ENCODE peak calls at places on chromosomes 12 and 14, in five cellular contexts. R, I, H, N and C are unnamed samples.

GRCh38 chr12:57182918-57183575 is 33.5 kb upstream of the NXPH4 start:
- DNase-seq in R (peak; percentile 27), I (peak; percentile 31), H (peak; percentile 81), N (peak; percentile 82), C (peak; percentile 41)

GRCh38 chr12:120301962-120302815 is at the start of gene SIRT4:
- DNase-seq in R (peak; percentile 86), I (peak; percentile 91), H (peak; percentile 94), N (peak; percentile 78), C (peak; percentile 95)

GRCh38 chr12:84508325-84508861 is 404.2 kb downstream of the SLC6A15 start:
- DNase-seq in R (peak; percentile 77), I (peak; percentile 57), H (peak; percentile 8), N (peak; percentile 35), C (peak; percentile 83)

GRCh38 chr14:35533357-35534129 is 421 bp upstream of the INSM2 start:
- DNase-seq in R (peak; percentile 10), I (no peak), H (peak; percentile 96), N (peak; percentile 55), C (peak; percentile 45)

GRCh38 chr12:27474344-27474743 is 27.8 kb downstream of the SMCO2 start:
- DNase-seq in R (peak; percentile 88), I (no peak), H (no peak), N (no peak), C (peak; percentile 92)

GRCh38 chr14:50037837-50038236 is 78.5 kb downstream of the VCPKMT start:
- DNase-seq in R (no peak), I (no peak), H (no peak), N (no peak), C (no peak)

GRCh38 chr12:14057895-14058294 is 76.5 kb upstream of the GRIN2B start:
- DNase-seq in R (no peak), I (no peak), H (no peak), N (no peak), C (no peak)

GRCh38 chr12:52811191-52812072 is 2.5 kb downstream of the KRT4 start:
- DNase-seq in R (no peak), I (no peak), H (no peak), N (no peak), C (no peak)

GRCh38 chr12:3671330-3672112 is 81.4 kb downstream of the CRACR2A start:
- DNase-seq in R (no peak), I (no peak), H (no peak), N (no peak), C (no peak)

GRCh38 chr12:57309420-57309819 is 58.4 kb upstream of the STAC3 start:
- DNase-seq in R (peak; percentile 30), I (no peak), H (no peak), N (no peak), C (peak; percentile 54)

GRCh38 chr14:56803816-56804535 is 6.3 kb downstream of the OTX2 start:
- DNase-seq in R (no peak), I (no peak), H (no peak), N (no peak), C (no peak)

GRCh38 chr12:57520008-57520726 is at the start of gene DDIT3:
- DNase-seq in R (peak; percentile 88), I (peak; percentile 97), H (peak; percentile 59), N (peak; percentile 99), C (peak; percentile 95)

GRCh38 chr12:11577658-11578260 is 71.7 kb upstream of the ETV6 start:
- DNase-seq in R (peak; percentile 31), I (no peak), H (no peak), N (no peak), C (no peak)

GRCh38 chr12:117098361-117099217 is 627 bp downstream of the TESC start:
- DNase-seq in R (no peak), I (no peak), H (peak; percentile 38), N (no peak), C (no peak)

GRCh38 chr12:107610030-107610859 is 75.4 kb upstream of the PWP1 start:
- DNase-seq in R (peak; percentile 13), I (no peak), H (peak; percentile 73), N (peak; percentile 26), C (peak; percentile 40)

GRCh38 chr12:48017921-48018617 is 13.8 kb upstream of the COL2A1 start:
- DNase-seq in R (no peak), I (no peak), H (no peak), N (no peak), C (no peak)

GRCh38 chr12:100862600-100863149 is 68.1 kb downstream of the ANO4 start:
- DNase-seq in R (peak; percentile 4), I (no peak), H (no peak), N (no peak), C (peak; percentile 2)

GRCh38 chr12:100868487-100868886 is 73.9 kb downstream of the ANO4 start:
- DNase-seq in R (peak; percentile 75), I (no peak), H (no peak), N (no peak), C (peak; percentile 80)

GRCh38 chr12:100860611-100861010 is 66.0 kb downstream of the ANO4 start:
- DNase-seq in R (peak; percentile 82), I (no peak), H (no peak), N (no peak), C (peak; percentile 87)

GRCh38 chr12:100867639-100868393 is 73.2 kb downstream of the ANO4 start:
- DNase-seq in R (no peak), I (no peak), H (no peak), N (no peak), C (no peak)

DNA sequence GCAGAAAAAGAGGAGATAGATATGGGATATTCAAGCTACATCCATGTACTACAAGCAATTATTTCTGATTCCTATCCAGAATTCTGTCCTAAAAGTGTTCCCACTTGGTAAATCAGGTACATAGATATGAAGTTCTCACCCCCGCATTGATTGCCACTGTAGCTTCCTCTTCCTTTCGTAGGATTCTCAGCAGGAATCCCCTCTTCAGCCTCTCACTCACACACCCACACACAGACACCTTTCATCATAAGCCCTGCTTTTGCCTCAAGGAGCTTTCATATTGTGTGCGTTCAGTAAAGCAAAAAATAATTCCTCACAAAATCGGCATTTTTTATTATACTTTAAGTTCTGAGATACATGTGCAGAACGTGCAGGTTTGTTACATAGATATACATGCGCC is 69.8 kb downstream of the ANO4 start:
- DNase-seq in R (no peak), I (no peak), H (no peak), N (no peak), C (no peak)
- TF ChIP-seq EZH2 in R (no peak), I (no peak), H (no peak), N (no peak), C (no peak)

DNA sequence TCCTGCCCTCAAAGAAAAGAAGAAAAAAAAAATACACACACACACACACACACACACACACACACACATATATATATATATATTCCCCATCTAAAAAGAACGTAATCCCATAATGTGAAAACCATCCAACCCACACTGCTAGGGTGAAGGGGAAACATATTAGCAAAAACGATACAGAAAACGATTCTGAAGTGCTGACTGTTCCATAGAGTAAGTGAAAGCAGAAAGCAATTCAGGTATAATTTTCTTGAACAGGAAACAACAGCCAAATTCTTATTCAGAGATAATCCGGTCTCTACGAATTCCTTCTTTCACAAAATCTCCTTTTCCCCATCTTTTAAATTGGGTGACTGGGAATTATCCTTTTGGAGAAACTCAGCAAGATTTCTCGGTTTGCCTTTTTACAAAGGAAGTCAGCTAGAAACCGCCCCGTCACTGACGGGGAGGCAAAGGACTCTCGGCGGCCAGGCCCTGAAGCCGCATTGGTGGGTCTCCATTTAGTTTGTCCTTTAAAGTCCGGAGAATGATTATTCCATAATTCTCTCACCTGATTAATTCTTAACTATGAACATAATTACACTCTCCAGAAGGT is 393.4 kb downstream of the NOVA1 start:
- DNase-seq in R (no peak), I (no peak), H (peak; percentile 53), N (no peak), C (no peak)
- TF ChIP-seq EZH2 in R (no peak), I (no peak), H (no peak), N (no peak), C (no peak)

GRCh38 chr12:67070307-67070600 is 198.9 kb upstream of the CAND1 start:
- DNase-seq in R (no peak), I (no peak), H (no peak), N (peak; percentile 11), C (no peak)

GRCh38 chr12:67068773-67069450 is 200.2 kb upstream of the CAND1 start:
- DNase-seq in R (peak; percentile 42), I (no peak), H (peak; percentile 83), N (peak; percentile 79), C (peak; percentile 15)

GRCh38 chr12:67069451-67070306 is 199.5 kb upstream of the CAND1 start:
- DNase-seq in R (no peak), I (no peak), H (peak; percentile 87), N (peak; percentile 59), C (peak; percentile 39)

GRCh38 chr12:67067453-67068203 is 201.5 kb upstream of the CAND1 start:
- DNase-seq in R (no peak), I (no peak), H (peak; percentile 20), N (peak; percentile 5), C (no peak)

DNA sequence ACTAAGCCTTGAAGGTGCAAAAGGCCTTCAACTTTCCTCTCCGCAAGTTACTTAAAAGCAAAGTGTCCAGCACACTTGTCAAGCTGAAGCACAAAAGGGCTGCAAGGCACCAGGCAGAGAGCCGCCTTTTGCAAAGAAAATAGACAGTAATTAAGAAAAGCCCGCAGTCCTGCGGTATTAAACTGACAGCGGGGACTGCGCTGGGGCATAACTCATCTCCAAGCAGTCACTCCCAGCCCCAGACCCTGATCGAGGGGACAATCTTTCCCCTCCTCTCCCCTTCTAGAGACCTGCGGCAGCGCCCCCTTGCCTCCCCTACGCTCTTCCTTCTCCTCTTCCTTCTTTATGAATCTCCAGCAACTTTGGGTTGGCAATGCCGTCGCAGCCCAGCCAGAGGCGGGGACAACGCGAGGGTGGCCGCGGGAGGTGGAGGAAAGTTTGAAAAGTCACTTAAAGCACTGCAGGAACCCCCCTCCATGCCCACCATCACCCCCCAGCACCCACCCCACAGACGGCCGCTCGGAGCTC is 200.9 kb upstream of the CAND1 start:
- DNase-seq in R (no peak), I (no peak), H (peak; percentile 74), N (peak; percentile 29), C (no peak)
- TF ChIP-seq EZH2 in R (no peak), I (no peak), H (no peak), N (no peak), C (peak; percentile 72)

DNA sequence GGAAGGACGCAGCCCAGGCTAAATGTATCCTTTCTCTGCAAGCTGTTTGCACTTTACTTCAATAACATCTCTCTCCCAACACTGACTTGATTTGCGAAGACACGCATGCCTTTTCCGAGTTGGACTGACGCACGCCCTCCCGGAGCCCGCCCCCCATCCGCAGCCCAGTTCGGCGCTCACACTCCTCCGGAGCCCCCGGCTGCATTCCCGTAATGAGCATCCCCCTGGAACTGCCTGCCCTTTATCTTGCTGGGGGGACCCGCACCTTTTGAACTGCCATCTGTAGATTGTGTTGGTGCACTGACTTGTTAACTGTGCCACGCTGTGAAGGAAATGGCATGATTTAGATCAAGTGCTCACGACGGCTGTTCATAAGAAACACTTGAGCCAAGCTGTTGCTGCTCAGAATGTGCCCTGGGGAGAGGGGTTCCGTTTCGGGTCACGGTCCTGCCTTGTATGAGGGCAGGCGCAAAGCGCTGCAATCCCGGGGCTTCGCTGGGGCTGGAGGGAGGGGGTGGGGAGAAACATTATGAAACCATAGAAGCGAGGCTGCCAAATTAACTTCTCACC is 176.6 kb upstream of the CDKN3 start:
- DNase-seq in R (no peak), I (no peak), H (peak; percentile 46), N (no peak), C (no peak)
- TF ChIP-seq EZH2 in R (peak; percentile 27), I (no peak), H (no peak), N (no peak), C (no peak)

GRCh38 chr14:67721851-67722250 is 20.2 kb downstream of the RDH12 start:
- DNase-seq in R (no peak), I (no peak), H (no peak), N (no peak), C (no peak)
- TF ChIP-seq EZH2 in R (no peak), I (no peak), H (no peak), N (no peak), C (no peak)